ENCODE peak calls at places on chromosomes 13 and 19, in four cellular contexts. G, B, M and Q are unnamed samples.

GRCh38 chr13:113514844-113515243 is 24.3 kb upstream of the DCUN1D2 start:
- DNase-seq in G (no peak), B (no peak), M (no peak), Q (no peak)

GRCh38 chr19:56103027-56103614 is 18.0 kb downstream of the ZNF787 start:
- DNase-seq in G (no peak), M (no peak), B (no peak), Q (no peak)

GRCh38 chr13:28564030-28564429 is 69.1 kb upstream of the FLT1 start:
- DNase-seq in G (no peak), M (no peak), B (no peak), Q (no peak)

GRCh38 chr19:41922220-41922576 is 6.1 kb downstream of the ERFL start:
- DNase-seq in M (no peak), G (no peak), B (no peak), Q (peak; percentile 46)

GRCh38 chr19:35299523-35300339 is 7.8 kb downstream of the MAG start:
- DNase-seq in G (peak; percentile 78), B (peak; percentile 76), M (no peak), Q (peak; percentile 43)

GRCh38 chr19:43518051-43518450 is 8.9 kb downstream of the ETHE1 start:
- DNase-seq in B (no peak), G (no peak), M (no peak), Q (no peak)

GRCh38 chr13:77896536-77896935 is 22.1 kb downstream of the EDNRB start:
- DNase-seq in M (no peak), G (no peak), B (no peak), Q (no peak)

GRCh38 chr13:73142091-73142490 is 83.3 kb downstream of the KLF5 start:
- DNase-seq in M (no peak), B (no peak), G (no peak), Q (no peak)

GRCh38 chr13:42153371-42153770 is 104.9 kb downstream of the DGKH start:
- DNase-seq in G (no peak), B (no peak), M (no peak), Q (no peak)

GRCh38 chr19:53772943-53773342 is 51.2 kb downstream of the NLRP12 start:
- DNase-seq in G (peak; percentile 78), B (peak; percentile 75), M (peak; percentile 61), Q (peak; percentile 93)

GRCh38 chr13:21522130-21522529 is 63.0 kb upstream of the ZDHHC20 start:
- DNase-seq in G (no peak), M (no peak), B (no peak), Q (no peak)

GRCh38 chr19:7456964-7457541 is 31.8 kb downstream of the PEX11G start:
- DNase-seq in B (no peak), G (no peak), M (no peak), Q (no peak)

GRCh38 chr13:42524487-42525034 is 49.4 kb upstream of the TNFSF11 start:
- DNase-seq in M (no peak), G (no peak), B (no peak), Q (no peak)

GRCh38 chr13:40508112-40508511 is 158.3 kb downstream of the FOXO1 start:
- DNase-seq in B (no peak), M (no peak), G (no peak), Q (no peak)

GRCh38 chr19:33438016-33438671 is 64.6 kb downstream of the CEBPG start:
- DNase-seq in M (no peak), B (no peak), G (no peak), Q (no peak)

GRCh38 chr13:112220296-112220875 is 153.4 kb downstream of the SOX1 start:
- DNase-seq in B (no peak), M (no peak), G (no peak), Q (no peak)

GRCh38 chr19:21143846-21144245 is 2.0 kb downstream of the ZNF431 start:
- DNase-seq in G (no peak), B (no peak), M (no peak), Q (no peak)

GRCh38 chr19:51258761-51259160 is 7.9 kb downstream of the SIGLECL1 start:
- DNase-seq in M (no peak), B (no peak), G (no peak), Q (peak; percentile 53)

GRCh38 chr13:103140001-103140671 is 73.9 kb upstream of the SLC10A2 start:
- DNase-seq in B (peak; percentile 37), M (no peak), G (no peak), Q (peak; percentile 72)

GRCh38 chr13:77019756-77020155 is 7.2 kb downstream of the FBXL3 start:
- DNase-seq in B (no peak), M (no peak), G (no peak), Q (no peak)

GRCh38 chr13:99022953-99023352 is 45.1 kb upstream of the DOCK9 start:
- DNase-seq in B (no peak), M (no peak), G (no peak), Q (no peak)

GRCh38 chr13:107518292-107518691 is 697.0 kb downstream of the LIG4 start:
- DNase-seq in B (no peak), G (no peak), M (no peak), Q (no peak)

GRCh38 chr13:25902946-25903345 is 148.9 kb downstream of the SHISA2 start:
- DNase-seq in G (no peak), B (no peak), M (no peak), Q (no peak)

GRCh38 chr13:108096301-108096700 is 119.0 kb downstream of the LIG4 start:
- DNase-seq in G (no peak), B (no peak), M (no peak), Q (no peak)

GRCh38 chr13:81676008-81676407 is 1335.1 kb upstream of the SPRY2 start:
- DNase-seq in G (no peak), M (no peak), B (no peak), Q (no peak)

GRCh38 chr19:30350995-30351394 is 21.2 kb upstream of the ZNF536 start:
- DNase-seq in G (no peak), M (no peak), B (no peak), Q (no peak)

GRCh38 chr19:2923510-2923909 is 21.3 kb downstream of the ZNF77 start:
- DNase-seq in M (no peak), G (no peak), B (no peak), Q (no peak)

GRCh38 chr13:113464476-113464875 is 11.2 kb upstream of the ADPRHL1 start:
- DNase-seq in G (no peak), B (no peak), M (no peak), Q (no peak)

GRCh38 chr13:76637651-76638111 is 248.5 kb downstream of the KCTD12 start:
- DNase-seq in M (no peak), G (no peak), B (no peak), Q (no peak)

GRCh38 chr19:3606174-3606689 is 443 bp downstream of the TBXA2R start:
- DNase-seq in G (peak; percentile 62), M (no peak), B (peak; percentile 64), Q (peak; percentile 34)

GRCh38 chr19:49368711-49369358 is 5.2 kb downstream of the DKKL1 start:
- DNase-seq in M (no peak), B (no peak), G (no peak), Q (no peak)

GRCh38 chr19:3380829-3381228 is 14.4 kb downstream of the NFIC start:
- DNase-seq in G (no peak), M (no peak), B (no peak), Q (no peak)

GRCh38 chr13:113836917-113837553 is 26.8 kb downstream of the GAS6 start:
- DNase-seq in G (no peak), M (no peak), B (no peak), Q (no peak)

GRCh38 chr19:49546825-49547565 is 19.2 kb downstream of the RCN3 start:
- DNase-seq in G (peak; percentile 74), B (peak; percentile 78), M (peak; percentile 93), Q (peak; percentile 92)

DNA sequence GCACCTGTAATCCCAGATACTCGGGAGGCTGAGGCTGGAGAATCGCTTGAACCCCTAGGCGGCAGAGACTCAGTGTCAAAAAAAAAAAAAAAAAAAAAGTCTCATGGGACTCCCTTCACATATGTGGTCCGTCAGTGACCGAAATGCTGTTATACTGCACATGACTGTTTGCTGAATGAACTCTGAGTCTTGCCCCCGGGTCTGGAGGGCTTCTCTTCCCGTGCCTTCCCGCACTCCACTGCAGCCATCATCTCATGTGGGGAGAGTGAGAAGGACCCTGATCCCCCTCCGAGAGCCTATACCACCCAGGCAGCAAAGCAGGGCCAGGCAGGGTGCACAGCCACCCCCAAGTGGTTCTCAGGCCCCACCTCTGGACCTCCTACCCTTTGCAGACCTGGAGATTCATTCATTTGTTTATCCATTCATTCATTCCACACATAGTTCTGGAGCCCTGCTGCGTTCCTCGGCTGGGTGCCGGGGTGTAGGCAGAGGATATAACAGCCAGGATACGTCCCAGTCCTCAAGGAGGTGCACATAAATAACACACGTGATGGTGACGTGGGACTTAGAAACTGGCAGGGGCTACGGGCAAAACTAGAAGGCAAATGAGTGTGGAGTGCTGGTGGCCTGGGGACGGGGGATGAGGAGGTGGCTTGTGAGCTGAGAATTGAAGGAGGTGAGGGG is 14.2 kb downstream of the NDUFA11 start:
- DNase-seq in M (no peak), G (no peak), B (no peak), Q (no peak)
- H2BK15ac ChIP-seq in M (no peak overlapping the region), G (no peak overlapping the region), B (no peak overlapping the region), Q (no peak overlapping the region)

DNA sequence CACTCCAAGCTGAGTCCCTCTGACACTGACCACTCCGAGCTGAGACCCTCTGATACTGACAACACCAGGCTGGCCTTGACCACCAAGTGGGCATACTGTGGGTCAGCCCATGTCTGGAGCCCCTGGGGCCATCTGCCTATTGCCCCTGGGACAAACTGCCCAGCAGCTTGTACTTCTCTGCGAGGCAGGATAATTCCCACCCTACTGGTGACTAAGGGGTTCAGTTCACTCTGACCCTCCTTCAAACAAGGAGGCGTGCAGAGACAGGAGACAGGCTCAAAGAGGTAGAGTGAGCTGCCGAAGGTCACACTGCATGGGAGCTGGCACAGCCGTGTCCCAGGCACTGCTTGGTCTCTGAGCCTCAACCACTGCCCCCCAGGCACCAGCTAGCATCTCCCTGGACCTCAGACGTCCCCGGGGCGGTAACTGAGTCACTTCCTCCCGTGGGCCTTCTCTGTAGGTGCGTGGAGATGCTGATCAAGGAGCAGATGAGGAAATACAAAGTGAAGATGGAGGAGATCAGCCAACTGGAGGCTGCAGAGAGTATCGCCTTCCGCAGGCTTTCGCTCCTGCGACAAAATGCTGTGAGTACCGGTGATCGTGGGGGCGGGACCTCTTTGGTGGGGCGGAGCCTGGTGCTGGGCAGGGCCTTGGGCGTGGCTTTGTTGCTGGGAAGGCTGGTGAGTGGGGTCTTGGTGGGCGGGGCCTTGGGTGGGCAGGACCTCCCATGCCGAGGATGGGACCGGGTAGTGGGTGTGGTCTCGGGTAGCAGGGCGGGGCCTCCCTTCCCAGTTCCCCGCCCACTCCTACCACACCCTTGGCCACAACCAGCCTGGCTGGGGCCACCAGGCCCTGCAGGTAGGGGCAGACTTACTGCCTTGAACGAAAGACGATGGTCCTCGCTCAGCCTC is 5.8 kb upstream of the USE1 start:
- DNase-seq in M (peak; percentile 48), G (peak; percentile 100), B (peak; percentile 98), Q (peak; percentile 97)
- H4K8ac ChIP-seq in M (no peak overlapping the region), G (peak overlapping the region; percentile 4), B (no peak overlapping the region), Q (no peak overlapping the region)

GRCh38 chr19:5395996-5396939 is 55.7 kb upstream of the PTPRS start:
- DNase-seq in G (no peak), M (no peak), B (no peak), Q (no peak)
- H3K4me1 ChIP-seq in G (peaks cover 2% of the 10 kb centered on the region), M (peaks cover 52% of the 10 kb centered on the region), B (no peaks in the 10 kb centered on the region), Q (no peaks in the 10 kb centered on the region)

DNA sequence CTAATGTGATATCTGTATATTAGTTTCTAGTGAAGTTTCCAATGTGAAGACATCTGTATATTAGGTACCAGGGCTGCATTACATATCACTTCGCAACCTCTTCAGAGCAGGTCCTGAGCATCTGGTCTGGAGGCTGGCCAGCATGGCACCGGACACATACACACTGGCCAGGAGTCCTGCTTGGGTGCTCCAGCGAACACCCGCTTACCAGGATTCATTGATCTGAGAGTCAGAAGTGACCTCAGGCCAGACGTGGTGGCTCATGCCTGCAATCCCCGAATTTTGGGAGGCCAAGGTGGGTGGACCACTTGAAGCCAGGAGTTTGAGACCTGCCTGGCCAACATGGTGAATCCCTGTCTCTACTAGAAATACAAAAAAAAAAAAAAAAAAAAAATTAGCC is 93.0 kb upstream of the IRS2 start:
- DNase-seq in M (no peak), G (no peak), B (no peak), Q (no peak)
- H2BK15ac ChIP-seq in M (no peak overlapping the region), G (no peak overlapping the region), B (no peak overlapping the region), Q (no peak overlapping the region)

GRCh38 chr13:27014406-27015359 is 156.9 kb downstream of the USP12 start:
- DNase-seq in G (peak; percentile 47), M (no peak), B (peak; percentile 26), Q (no peak)
- H4K8ac ChIP-seq in G (no peak overlapping the region), M (no peak overlapping the region), B (no peak overlapping the region), Q (no peak overlapping the region)